ENCODE peak calls at places on chromosomes 2 and 18, in eight cellular contexts. One of them, this sample, is unnamed.

GRCh38 chr2:7011376-7012083 is 94.3 kb downstream of the RNF144A start:
- DNase-seq in tibial nerve: no peak
- DNase-seq in Panc1: no peak
- DNase-seq in SK-N-SH: no peak
- DNase-seq in coronary artery: no peak
- DNase-seq in HepG2: no peak
- DNase-seq in mesendoderm: no peak
- DNase-seq in dorsolateral prefrontal cortex: no peak
- DNase-seq in this sample: no peak

GRCh38 chr2:13651684-13652131 is 935.0 kb downstream of the TRIB2 start:
- DNase-seq in tibial nerve: no peak
- DNase-seq in Panc1: no peak
- DNase-seq in SK-N-SH: no peak
- DNase-seq in coronary artery: no peak
- DNase-seq in HepG2: no peak
- DNase-seq in mesendoderm: no peak
- DNase-seq in dorsolateral prefrontal cortex: no peak
- DNase-seq in this sample: no peak

GRCh38 chr2:199329024-199329423 is 128.7 kb downstream of the SATB2 start:
- DNase-seq in tibial nerve: no peak
- DNase-seq in Panc1: no peak
- DNase-seq in SK-N-SH: no peak
- DNase-seq in coronary artery: no peak
- DNase-seq in HepG2: no peak
- DNase-seq in mesendoderm: no peak
- DNase-seq in dorsolateral prefrontal cortex: no peak
- DNase-seq in this sample: no peak

GRCh38 chr2:51620830-51621229 is 588.9 kb upstream of the NRXN1 start:
- DNase-seq in tibial nerve: no peak
- DNase-seq in Panc1: no peak
- DNase-seq in SK-N-SH: no peak
- DNase-seq in coronary artery: no peak
- DNase-seq in HepG2: no peak
- DNase-seq in mesendoderm: peak
- DNase-seq in dorsolateral prefrontal cortex: no peak
- DNase-seq in this sample: no peak

GRCh38 chr18:39389800-39390379 is 1824.3 kb upstream of the CELF4 start:
- DNase-seq in tibial nerve: no peak
- DNase-seq in Panc1: no peak
- DNase-seq in SK-N-SH: no peak
- DNase-seq in coronary artery: no peak
- DNase-seq in HepG2: peak
- DNase-seq in mesendoderm: peak
- DNase-seq in dorsolateral prefrontal cortex: no peak
- DNase-seq in this sample: no peak

GRCh38 chr18:22865354-22866116 is 67.6 kb upstream of the RBBP8 start:
- DNase-seq in tibial nerve: no peak
- DNase-seq in Panc1: no peak
- DNase-seq in SK-N-SH: no peak
- DNase-seq in coronary artery: no peak
- DNase-seq in HepG2: no peak
- DNase-seq in mesendoderm: no peak
- DNase-seq in dorsolateral prefrontal cortex: no peak
- DNase-seq in this sample: no peak

GRCh38 chr2:73202156-73203054 is at the start of gene NOTO:
- DNase-seq in tibial nerve: no peak
- DNase-seq in Panc1: no peak
- DNase-seq in SK-N-SH: peak
- DNase-seq in coronary artery: no peak
- DNase-seq in HepG2: no peak
- DNase-seq in mesendoderm: peak
- DNase-seq in dorsolateral prefrontal cortex: no peak
- DNase-seq in this sample: no peak

GRCh38 chr2:2836343-2837070 is 505.4 kb upstream of the MYT1L start:
- DNase-seq in tibial nerve: no peak
- DNase-seq in Panc1: no peak
- DNase-seq in SK-N-SH: no peak
- DNase-seq in coronary artery: peak
- DNase-seq in HepG2: no peak
- DNase-seq in mesendoderm: no peak
- DNase-seq in dorsolateral prefrontal cortex: peak
- DNase-seq in this sample: no peak

GRCh38 chr2:161547130-161547529 is 77.1 kb upstream of the SLC4A10 start:
- DNase-seq in tibial nerve: no peak
- DNase-seq in Panc1: no peak
- DNase-seq in SK-N-SH: no peak
- DNase-seq in coronary artery: no peak
- DNase-seq in HepG2: no peak
- DNase-seq in mesendoderm: no peak
- DNase-seq in dorsolateral prefrontal cortex: no peak
- DNase-seq in this sample: no peak

GRCh38 chr2:130185896-130186295 is 3.8 kb downstream of the MZT2B start:
- DNase-seq in tibial nerve: no peak
- DNase-seq in Panc1: no peak
- DNase-seq in SK-N-SH: no peak
- DNase-seq in coronary artery: no peak
- DNase-seq in HepG2: no peak
- DNase-seq in mesendoderm: no peak
- DNase-seq in dorsolateral prefrontal cortex: no peak
- DNase-seq in this sample: no peak

GRCh38 chr18:48993586-48993985 is 42.8 kb upstream of the SMAD7 start:
- DNase-seq in tibial nerve: no peak
- DNase-seq in Panc1: no peak
- DNase-seq in SK-N-SH: no peak
- DNase-seq in coronary artery: no peak
- DNase-seq in HepG2: no peak
- DNase-seq in mesendoderm: no peak
- DNase-seq in dorsolateral prefrontal cortex: no peak
- DNase-seq in this sample: no peak

GRCh38 chr18:63022429-63023022 is 297.0 kb downstream of the BCL2 start:
- DNase-seq in tibial nerve: no peak
- DNase-seq in Panc1: no peak
- DNase-seq in SK-N-SH: peak
- DNase-seq in coronary artery: no peak
- DNase-seq in HepG2: no peak
- DNase-seq in mesendoderm: peak
- DNase-seq in dorsolateral prefrontal cortex: no peak
- DNase-seq in this sample: no peak

GRCh38 chr2:98013407-98014042 is 17.8 kb upstream of the TMEM131 start:
- DNase-seq in tibial nerve: no peak
- DNase-seq in Panc1: no peak
- DNase-seq in SK-N-SH: no peak
- DNase-seq in coronary artery: no peak
- DNase-seq in HepG2: peak
- DNase-seq in mesendoderm: no peak
- DNase-seq in dorsolateral prefrontal cortex: no peak
- DNase-seq in this sample: no peak

GRCh38 chr2:184031402-184032147 is 566.8 kb upstream of the ZNF804A start:
- DNase-seq in tibial nerve: no peak
- DNase-seq in Panc1: no peak
- DNase-seq in SK-N-SH: no peak
- DNase-seq in coronary artery: no peak
- DNase-seq in HepG2: no peak
- DNase-seq in mesendoderm: peak
- DNase-seq in dorsolateral prefrontal cortex: no peak
- DNase-seq in this sample: no peak

GRCh38 chr2:23092831-23093230 is 292.1 kb upstream of the KLHL29 start:
- DNase-seq in tibial nerve: no peak
- DNase-seq in Panc1: no peak
- DNase-seq in SK-N-SH: no peak
- DNase-seq in coronary artery: no peak
- DNase-seq in HepG2: no peak
- DNase-seq in mesendoderm: peak
- DNase-seq in dorsolateral prefrontal cortex: no peak
- DNase-seq in this sample: no peak

GRCh38 chr2:113218283-113219091 is 44.7 kb downstream of the PSD4 start:
- DNase-seq in tibial nerve: peak
- DNase-seq in Panc1: no peak
- DNase-seq in SK-N-SH: no peak
- DNase-seq in coronary artery: no peak
- DNase-seq in HepG2: peak
- DNase-seq in mesendoderm: no peak
- DNase-seq in dorsolateral prefrontal cortex: peak
- DNase-seq in this sample: no peak

GRCh38 chr18:58576641-58577251 is 52.1 kb downstream of the ALPK2 start:
- DNase-seq in tibial nerve: no peak
- DNase-seq in Panc1: no peak
- DNase-seq in SK-N-SH: no peak
- DNase-seq in coronary artery: no peak
- DNase-seq in HepG2: no peak
- DNase-seq in mesendoderm: no peak
- DNase-seq in dorsolateral prefrontal cortex: no peak
- DNase-seq in this sample: no peak

GRCh38 chr2:64404743-64405142 is 49.2 kb upstream of the LGALSL start:
- DNase-seq in tibial nerve: peak
- DNase-seq in Panc1: no peak
- DNase-seq in SK-N-SH: no peak
- DNase-seq in coronary artery: peak
- DNase-seq in HepG2: peak
- DNase-seq in mesendoderm: peak
- DNase-seq in dorsolateral prefrontal cortex: no peak
- DNase-seq in this sample: peak
- H3K4me3 ChIP-seq in tibial nerve: no peak
- H3K4me3 ChIP-seq in Panc1: no peak
- H3K4me3 ChIP-seq in SK-N-SH: no peak
- H3K4me3 ChIP-seq in coronary artery: peak
- H3K4me3 ChIP-seq in HepG2: peak
- H3K4me3 ChIP-seq in mesendoderm: no peak
- H3K4me3 ChIP-seq in dorsolateral prefrontal cortex: no peak
- H3K4me3 ChIP-seq in this sample: no peak

GRCh38 chr2:238381341-238382130 is 45.2 kb upstream of the ASB1 start:
- DNase-seq in tibial nerve: no peak
- DNase-seq in Panc1: no peak
- DNase-seq in SK-N-SH: no peak
- DNase-seq in coronary artery: no peak
- DNase-seq in HepG2: no peak
- DNase-seq in mesendoderm: no peak
- DNase-seq in dorsolateral prefrontal cortex: no peak
- DNase-seq in this sample: no peak

GRCh38 chr2:238380785-238381184 is 45.9 kb upstream of the ASB1 start:
- DNase-seq in tibial nerve: no peak
- DNase-seq in Panc1: no peak
- DNase-seq in SK-N-SH: no peak
- DNase-seq in coronary artery: no peak
- DNase-seq in HepG2: no peak
- DNase-seq in mesendoderm: peak
- DNase-seq in dorsolateral prefrontal cortex: no peak
- DNase-seq in this sample: no peak

GRCh38 chr2:238380336-238380735 is 46.4 kb upstream of the ASB1 start:
- DNase-seq in tibial nerve: no peak
- DNase-seq in Panc1: no peak
- DNase-seq in SK-N-SH: no peak
- DNase-seq in coronary artery: no peak
- DNase-seq in HepG2: no peak
- DNase-seq in mesendoderm: no peak
- DNase-seq in dorsolateral prefrontal cortex: no peak
- DNase-seq in this sample: no peak

GRCh38 chr2:238378230-238379095 is 48.3 kb upstream of the ASB1 start:
- DNase-seq in tibial nerve: no peak
- DNase-seq in Panc1: no peak
- DNase-seq in SK-N-SH: no peak
- DNase-seq in coronary artery: no peak
- DNase-seq in HepG2: no peak
- DNase-seq in mesendoderm: no peak
- DNase-seq in dorsolateral prefrontal cortex: no peak
- DNase-seq in this sample: no peak

GRCh38 chr2:238379096-238379810 is 47.5 kb upstream of the ASB1 start:
- DNase-seq in tibial nerve: no peak
- DNase-seq in Panc1: no peak
- DNase-seq in SK-N-SH: no peak
- DNase-seq in coronary artery: no peak
- DNase-seq in HepG2: no peak
- DNase-seq in mesendoderm: no peak
- DNase-seq in dorsolateral prefrontal cortex: no peak
- DNase-seq in this sample: no peak
- H3K4me3 ChIP-seq in tibial nerve: no peak
- H3K4me3 ChIP-seq in Panc1: no peak
- H3K4me3 ChIP-seq in SK-N-SH: no peak
- H3K4me3 ChIP-seq in coronary artery: no peak
- H3K4me3 ChIP-seq in HepG2: no peak
- H3K4me3 ChIP-seq in mesendoderm: no peak
- H3K4me3 ChIP-seq in dorsolateral prefrontal cortex: no peak
- H3K4me3 ChIP-seq in this sample: no peak

GRCh38 chr2:26974352-26974751 is 3.9 kb downstream of the MAPRE3 start:
- DNase-seq in tibial nerve: no peak
- DNase-seq in Panc1: no peak
- DNase-seq in SK-N-SH: no peak
- DNase-seq in coronary artery: no peak
- DNase-seq in HepG2: no peak
- DNase-seq in mesendoderm: no peak
- DNase-seq in dorsolateral prefrontal cortex: no peak
- DNase-seq in this sample: no peak

GRCh38 chr2:26970244-26970927 is at the start of gene MAPRE3:
- DNase-seq in tibial nerve: peak
- DNase-seq in Panc1: peak
- DNase-seq in SK-N-SH: peak
- DNase-seq in coronary artery: peak
- DNase-seq in HepG2: peak
- DNase-seq in mesendoderm: peak
- DNase-seq in dorsolateral prefrontal cortex: peak
- DNase-seq in this sample: peak

GRCh38 chr2:26970928-26971627 is 641 bp downstream of the MAPRE3 start:
- DNase-seq in tibial nerve: peak
- DNase-seq in Panc1: no peak
- DNase-seq in SK-N-SH: peak
- DNase-seq in coronary artery: no peak
- DNase-seq in HepG2: no peak
- DNase-seq in mesendoderm: peak
- DNase-seq in dorsolateral prefrontal cortex: no peak
- DNase-seq in this sample: no peak

GRCh38 chr2:26969089-26969844 is 1.2 kb upstream of the MAPRE3 start:
- DNase-seq in tibial nerve: no peak
- DNase-seq in Panc1: no peak
- DNase-seq in SK-N-SH: no peak
- DNase-seq in coronary artery: no peak
- DNase-seq in HepG2: no peak
- DNase-seq in mesendoderm: no peak
- DNase-seq in dorsolateral prefrontal cortex: no peak
- DNase-seq in this sample: no peak

GRCh38 chr2:26971911-26972786 is 1.7 kb downstream of the MAPRE3 start:
- DNase-seq in tibial nerve: no peak
- DNase-seq in Panc1: no peak
- DNase-seq in SK-N-SH: no peak
- DNase-seq in coronary artery: no peak
- DNase-seq in HepG2: no peak
- DNase-seq in mesendoderm: no peak
- DNase-seq in dorsolateral prefrontal cortex: no peak
- DNase-seq in this sample: no peak
- H3K4me3 ChIP-seq in tibial nerve: no peak
- H3K4me3 ChIP-seq in Panc1: no peak
- H3K4me3 ChIP-seq in SK-N-SH: peak
- H3K4me3 ChIP-seq in coronary artery: peak
- H3K4me3 ChIP-seq in HepG2: no peak
- H3K4me3 ChIP-seq in mesendoderm: no peak
- H3K4me3 ChIP-seq in dorsolateral prefrontal cortex: peak
- H3K4me3 ChIP-seq in this sample: no peak

GRCh38 chr2:5589183-5589582 is 103.0 kb upstream of the SOX11 start:
- DNase-seq in tibial nerve: no peak
- DNase-seq in Panc1: no peak
- DNase-seq in SK-N-SH: no peak
- DNase-seq in coronary artery: no peak
- DNase-seq in HepG2: no peak
- DNase-seq in mesendoderm: peak
- DNase-seq in dorsolateral prefrontal cortex: no peak
- DNase-seq in this sample: no peak
- H3K4me3 ChIP-seq in tibial nerve: no peak
- H3K4me3 ChIP-seq in Panc1: no peak
- H3K4me3 ChIP-seq in SK-N-SH: no peak
- H3K4me3 ChIP-seq in coronary artery: no peak
- H3K4me3 ChIP-seq in HepG2: no peak
- H3K4me3 ChIP-seq in mesendoderm: no peak
- H3K4me3 ChIP-seq in dorsolateral prefrontal cortex: no peak
- H3K4me3 ChIP-seq in this sample: no peak

This sample was measured in lung.